ENCODE peak calls at places on chromosomes 4 and X, in eight cellular contexts. T is IMR-90; N is T-helper 2 cell; I is stimulated activated CD4-positive, alpha-beta T cell treated with anti-CD3 and anti-CD28 coated beads, Interleukin-4, amount 100 ng/mL, for 4 hours; U is AG20443; H is mucosa of descending colon; Z is B cell; X is HT1080. M is an unnamed sample.

GRCh38 chr4:127606823-127607222 is 25.9 kb upstream of the INTU start:
- DNase-seq in X (no peak), Z (no peak), I (no peak), H (no peak), U (no peak), T (no peak), N (no peak), M (no peak)

GRCh38 chrX:115266300-115266699 is 23.2 kb upstream of the LUZP4 start:
- DNase-seq in X (no peak), H (no peak), I (no peak), Z (no peak), N (no peak), T (no peak), U (no peak), M (no peak)

GRCh38 chr4:139675156-139675555 is 9.5 kb downstream of the MGST2 start:
- DNase-seq in T (no peak), N (no peak), H (no peak), I (no peak), Z (peak), X (no peak), U (no peak), M (no peak)

GRCh38 chr4:30726090-30726668 is 6.0 kb downstream of the PCDH7 start:
- DNase-seq in H (no peak), X (no peak), N (no peak), U (no peak), T (no peak), I (no peak), Z (no peak), M (no peak)

GRCh38 chr4:24736066-24736465 is 59.3 kb upstream of the SOD3 start:
- DNase-seq in U (no peak), H (no peak), T (peak), N (no peak), X (peak), Z (no peak), I (no peak), M (peak)

GRCh38 chr4:161564230-161564834 is 599.5 kb downstream of the FSTL5 start:
- DNase-seq in T (peak), X (no peak), I (no peak), H (no peak), N (no peak), Z (no peak), U (no peak), M (peak)

GRCh38 chr4:61336488-61336887 is 136.4 kb downstream of the ADGRL3 start:
- DNase-seq in X (no peak), T (no peak), N (no peak), I (no peak), H (no peak), U (no peak), Z (no peak), M (no peak)

GRCh38 chr4:17577660-17578481 is 873 bp downstream of the LAP3 start:
- DNase-seq in Z (peak), T (peak), U (peak), X (peak), N (peak), H (peak), I (peak), M (peak)

GRCh38 chrX:153763298-153763932 is 634 bp upstream of the PLXNB3 start:
- DNase-seq in H (peak), X (no peak), N (no peak), I (no peak), T (no peak), Z (no peak), U (no peak), M (no peak)

GRCh38 chr4:11416071-11416766 is 12.5 kb downstream of the HS3ST1 start:
- DNase-seq in T (no peak), H (no peak), X (no peak), I (no peak), U (no peak), N (no peak), Z (no peak), M (no peak)

GRCh38 chrX:28312965-28313364 is 274.3 kb upstream of the IL1RAPL1 start:
- DNase-seq in N (no peak), T (peak), I (no peak), H (no peak), Z (no peak), X (peak), U (no peak), M (no peak)

GRCh38 chrX:20718592-20718991 is 451.9 kb upstream of the RPS6KA3 start:
- DNase-seq in Z (no peak), U (no peak), I (no peak), N (no peak), X (no peak), H (no peak), T (no peak), M (no peak)

GRCh38 chr4:36264205-36264826 is 17.1 kb upstream of the DTHD1 start:
- DNase-seq in I (no peak), N (no peak), H (no peak), T (no peak), Z (no peak), X (no peak), U (no peak), M (no peak)

GRCh38 chrX:153055827-153056748 is at the start of gene PNMA3:
- DNase-seq in X (no peak), U (peak), H (no peak), Z (no peak), I (no peak), T (no peak), N (no peak), M (no peak)

GRCh38 chr4:1081689-1082040 is 31.7 kb downstream of the RNF212 start:
- DNase-seq in N (no peak), U (no peak), X (no peak), T (peak), I (no peak), Z (no peak), H (no peak), M (no peak)

GRCh38 chrX:68945603-68946228 is 116.9 kb downstream of the EFNB1 start:
- DNase-seq in N (no peak), H (no peak), T (peak), X (peak), I (no peak), Z (no peak), U (peak), M (peak)

GRCh38 chr4:185811509-185812364 is at the start of gene SORBS2:
- DNase-seq in I (no peak), H (peak), X (peak), N (no peak), U (no peak), Z (peak), T (peak), M (peak)

GRCh38 chrX:103254171-103254824 is 657 bp downstream of the TCEAL8 start:
- DNase-seq in H (peak), U (peak), X (peak), T (peak), Z (peak), I (no peak), N (no peak), M (peak)

GRCh38 chrX:20989361-20989760 is 384.9 kb upstream of the CNKSR2 start:
- DNase-seq in N (no peak), X (peak), H (no peak), I (no peak), U (no peak), T (no peak), Z (no peak), M (no peak)

GRCh38 chrX:42934020-42934701 is 156.2 kb upstream of the PPP1R2C start:
- DNase-seq in H (no peak), N (no peak), U (no peak), Z (peak), T (no peak), X (peak), I (no peak), M (no peak)

GRCh38 chr4:71752383-71753042 is 31.4 kb downstream of the GC start:
- DNase-seq in X (no peak), U (no peak), H (no peak), N (no peak), T (no peak), I (no peak), Z (no peak), M (no peak)

GRCh38 chrX:108420481-108420880 is 17.7 kb downstream of the COL4A6 start:
- DNase-seq in H (no peak), N (no peak), Z (no peak), X (no peak), T (no peak), I (no peak), U (no peak), M (no peak)

GRCh38 chrX:97806238-97806637 is 922.5 kb downstream of the RPA4 start:
- DNase-seq in H (no peak), T (peak), U (peak), Z (no peak), X (peak), N (no peak), I (no peak), M (peak)

GRCh38 chrX:48945517-48946348 is 11.7 kb downstream of the OTUD5 start:
- DNase-seq in U (peak), H (no peak), X (peak), N (peak), Z (peak), T (peak), I (peak), M (peak)

GRCh38 chr4:125739760-125740159 is 425.0 kb downstream of the FAT4 start:
- DNase-seq in U (no peak), T (peak), X (no peak), N (no peak), H (no peak), I (no peak), Z (no peak), M (no peak)

GRCh38 chr4:101102114-101102752 is 245.1 kb downstream of the PPP3CA start:
- DNase-seq in H (peak), N (no peak), X (peak), T (peak), Z (no peak), I (no peak), U (peak), M (no peak)

GRCh38 chrX:17680732-17681413 is 56.4 kb upstream of the SCML1 start:
- DNase-seq in I (no peak), H (no peak), N (no peak), T (no peak), Z (no peak), U (peak), X (no peak), M (peak)

GRCh38 chr4:69977582-69977981 is 12.1 kb upstream of the CSN2 start:
- DNase-seq in X (no peak), Z (no peak), T (no peak), H (no peak), I (no peak), U (no peak), N (no peak), M (no peak)

GRCh38 chr4:47490550-47490949 is 5.5 kb downstream of the ATP10D start:
- DNase-seq in X (peak), U (peak), Z (peak), T (no peak), H (no peak), N (no peak), I (no peak), M (peak)

GRCh38 chr4:68373513-68373912 is 23.6 kb upstream of the YTHDC1 start:
- DNase-seq in T (peak), I (peak), H (peak), Z (peak), X (no peak), N (peak), U (peak), M (peak)

GRCh38 chr4:96593422-96593821 is 753.5 kb downstream of the PDHA2 start:
- DNase-seq in Z (no peak), T (no peak), X (peak), H (no peak), I (no peak), U (no peak), N (no peak), M (no peak)

GRCh38 chrX:147476008-147476407 is 435.7 kb upstream of the FMR1 start:
- DNase-seq in X (peak), H (no peak), T (no peak), Z (no peak), U (peak), N (no peak), I (no peak), M (peak)

GRCh38 chr4:112938461-112939058 is 110.9 kb upstream of the ANK2 start:
- DNase-seq in H (no peak), T (peak), Z (peak), I (no peak), X (peak), N (no peak), U (peak), M (peak)

GRCh38 chrX:107537815-107538214 is 88.4 kb downstream of the FRMPD3 start:
- DNase-seq in H (no peak), T (peak), U (peak), N (peak), Z (peak), X (peak), I (peak), M (peak)

GRCh38 chr4:99390060-99390459 is 37.5 kb upstream of the ADH1C start:
- DNase-seq in N (no peak), H (no peak), T (peak), Z (no peak), I (no peak), X (no peak), U (peak), M (no peak)

GRCh38 chr4:178633263-178633662 is 1191.0 kb upstream of the AGA start:
- DNase-seq in X (no peak), N (no peak), I (no peak), U (no peak), Z (no peak), T (no peak), H (no peak), M (no peak)

GRCh38 chrX:96004386-96004785 is 680.3 kb upstream of the DIAPH2 start:
- DNase-seq in N (no peak), U (no peak), X (peak), T (peak), I (no peak), H (no peak), Z (no peak), M (peak)

GRCh38 chrX:110384490-110384889 is 25.8 kb downstream of the RTL9 start:
- DNase-seq in I (no peak), Z (no peak), X (peak), H (no peak), T (peak), N (no peak), U (peak), M (peak)

GRCh38 chr4:120540625-120541024 is 381.9 kb downstream of the PRDM5 start:
- DNase-seq in H (no peak), X (no peak), Z (no peak), T (no peak), I (no peak), N (no peak), U (no peak), M (no peak)

GRCh38 chrX:70762285-70762684 is 146.2 kb downstream of the TEX11 start:
- DNase-seq in X (no peak), U (no peak), T (no peak), H (no peak), I (no peak), N (no peak), Z (no peak), M (no peak)